ENCODE peak calls at places on chromosomes 4 and X, in nine cellular contexts. One of them, this sample, is unnamed.

GRCh38 chr4:25085621-25086020 is 54.9 kb upstream of the LGI2 start:
- DNase-seq in G401: peak; percentile 1
- DNase-seq in dorsolateral prefrontal cortex: no peak
- DNase-seq in AG08396: no peak
- DNase-seq in T-helper 17 cell: no peak
- DNase-seq in GM20000: no peak
- DNase-seq in dermis blood vessel endothelial cell: no peak
- DNase-seq in activated naive CD4-positive, alpha-beta T cell treated with anti-CD3 and anti-CD28 coated beads, Interleukin-2, amount 50 U/mL, for 16 hours: no peak
- DNase-seq in LNCaP clone FGC: no peak
- DNase-seq in this sample: peak; percentile 34

GRCh38 chr4:26008737-26009136 is 94.7 kb downstream of the SMIM20 start:
- DNase-seq in dermis blood vessel endothelial cell: no peak
- DNase-seq in T-helper 17 cell: no peak
- DNase-seq in activated naive CD4-positive, alpha-beta T cell treated with anti-CD3 and anti-CD28 coated beads, Interleukin-2, amount 50 U/mL, for 16 hours: no peak
- DNase-seq in AG08396: no peak
- DNase-seq in G401: no peak
- DNase-seq in LNCaP clone FGC: no peak
- DNase-seq in dorsolateral prefrontal cortex: no peak
- DNase-seq in GM20000: no peak
- DNase-seq in this sample: no peak

GRCh38 chr4:66169341-66169740 is 499.1 kb upstream of the EPHA5 start:
- DNase-seq in dorsolateral prefrontal cortex: no peak
- DNase-seq in AG08396: no peak
- DNase-seq in activated naive CD4-positive, alpha-beta T cell treated with anti-CD3 and anti-CD28 coated beads, Interleukin-2, amount 50 U/mL, for 16 hours: no peak
- DNase-seq in G401: no peak
- DNase-seq in GM20000: no peak
- DNase-seq in LNCaP clone FGC: no peak
- DNase-seq in dermis blood vessel endothelial cell: no peak
- DNase-seq in T-helper 17 cell: no peak
- DNase-seq in this sample: no peak

GRCh38 chr4:55175779-55176231 is 50.4 kb upstream of the KDR start:
- DNase-seq in dermis blood vessel endothelial cell: peak; percentile 74
- DNase-seq in AG08396: peak; percentile 53
- DNase-seq in G401: no peak
- DNase-seq in dorsolateral prefrontal cortex: no peak
- DNase-seq in activated naive CD4-positive, alpha-beta T cell treated with anti-CD3 and anti-CD28 coated beads, Interleukin-2, amount 50 U/mL, for 16 hours: no peak
- DNase-seq in T-helper 17 cell: no peak
- DNase-seq in GM20000: no peak
- DNase-seq in LNCaP clone FGC: no peak
- DNase-seq in this sample: no peak

GRCh38 chrX:16484338-16484737 is 165.6 kb upstream of the S100G start:
- DNase-seq in activated naive CD4-positive, alpha-beta T cell treated with anti-CD3 and anti-CD28 coated beads, Interleukin-2, amount 50 U/mL, for 16 hours: peak; percentile 39
- DNase-seq in dorsolateral prefrontal cortex: no peak
- DNase-seq in G401: no peak
- DNase-seq in LNCaP clone FGC: no peak
- DNase-seq in T-helper 17 cell: no peak
- DNase-seq in GM20000: no peak
- DNase-seq in AG08396: peak; percentile 71
- DNase-seq in dermis blood vessel endothelial cell: peak; percentile 88
- DNase-seq in this sample: peak; percentile 61

GRCh38 chrX:85590638-85591037 is 211.2 kb upstream of the POF1B start:
- DNase-seq in dermis blood vessel endothelial cell: no peak
- DNase-seq in GM20000: no peak
- DNase-seq in T-helper 17 cell: no peak
- DNase-seq in AG08396: no peak
- DNase-seq in LNCaP clone FGC: no peak
- DNase-seq in dorsolateral prefrontal cortex: no peak
- DNase-seq in activated naive CD4-positive, alpha-beta T cell treated with anti-CD3 and anti-CD28 coated beads, Interleukin-2, amount 50 U/mL, for 16 hours: no peak
- DNase-seq in G401: no peak
- DNase-seq in this sample: no peak

GRCh38 chr4:84597450-84597849 is 14.5 kb downstream of the CDS1 start:
- DNase-seq in AG08396: no peak
- DNase-seq in T-helper 17 cell: no peak
- DNase-seq in activated naive CD4-positive, alpha-beta T cell treated with anti-CD3 and anti-CD28 coated beads, Interleukin-2, amount 50 U/mL, for 16 hours: no peak
- DNase-seq in GM20000: no peak
- DNase-seq in LNCaP clone FGC: no peak
- DNase-seq in dermis blood vessel endothelial cell: no peak
- DNase-seq in dorsolateral prefrontal cortex: no peak
- DNase-seq in G401: no peak
- DNase-seq in this sample: no peak

GRCh38 chr4:84792366-84793301 is 173.9 kb downstream of the WDFY3 start:
- DNase-seq in dorsolateral prefrontal cortex: no peak
- DNase-seq in G401: no peak
- DNase-seq in LNCaP clone FGC: no peak
- DNase-seq in GM20000: no peak
- DNase-seq in AG08396: no peak
- DNase-seq in dermis blood vessel endothelial cell: no peak
- DNase-seq in T-helper 17 cell: no peak
- DNase-seq in activated naive CD4-positive, alpha-beta T cell treated with anti-CD3 and anti-CD28 coated beads, Interleukin-2, amount 50 U/mL, for 16 hours: no peak
- DNase-seq in this sample: no peak

GRCh38 chr4:70743728-70744127 is 22.0 kb downstream of the RUFY3 start:
- DNase-seq in activated naive CD4-positive, alpha-beta T cell treated with anti-CD3 and anti-CD28 coated beads, Interleukin-2, amount 50 U/mL, for 16 hours: no peak
- DNase-seq in GM20000: no peak
- DNase-seq in G401: no peak
- DNase-seq in dorsolateral prefrontal cortex: no peak
- DNase-seq in LNCaP clone FGC: no peak
- DNase-seq in T-helper 17 cell: no peak
- DNase-seq in AG08396: no peak
- DNase-seq in dermis blood vessel endothelial cell: no peak
- DNase-seq in this sample: no peak

GRCh38 chr4:151675366-151676060 is 85.3 kb downstream of the GATB start:
- DNase-seq in activated naive CD4-positive, alpha-beta T cell treated with anti-CD3 and anti-CD28 coated beads, Interleukin-2, amount 50 U/mL, for 16 hours: no peak
- DNase-seq in dermis blood vessel endothelial cell: no peak
- DNase-seq in GM20000: no peak
- DNase-seq in AG08396: no peak
- DNase-seq in T-helper 17 cell: no peak
- DNase-seq in G401: peak; percentile 41
- DNase-seq in dorsolateral prefrontal cortex: no peak
- DNase-seq in LNCaP clone FGC: no peak
- DNase-seq in this sample: peak; percentile 36

GRCh38 chrX:136586386-136586785 is 54.4 kb downstream of the VGLL1 start:
- DNase-seq in dorsolateral prefrontal cortex: no peak
- DNase-seq in GM20000: no peak
- DNase-seq in T-helper 17 cell: no peak
- DNase-seq in LNCaP clone FGC: no peak
- DNase-seq in dermis blood vessel endothelial cell: no peak
- DNase-seq in G401: no peak
- DNase-seq in AG08396: no peak
- DNase-seq in activated naive CD4-positive, alpha-beta T cell treated with anti-CD3 and anti-CD28 coated beads, Interleukin-2, amount 50 U/mL, for 16 hours: no peak
- DNase-seq in this sample: peak; percentile 4

GRCh38 chrX:129701624-129702069 is 37.1 kb upstream of the XPNPEP2 start:
- DNase-seq in LNCaP clone FGC: no peak
- DNase-seq in AG08396: no peak
- DNase-seq in T-helper 17 cell: no peak
- DNase-seq in activated naive CD4-positive, alpha-beta T cell treated with anti-CD3 and anti-CD28 coated beads, Interleukin-2, amount 50 U/mL, for 16 hours: no peak
- DNase-seq in dorsolateral prefrontal cortex: no peak
- DNase-seq in G401: peak; percentile 13
- DNase-seq in GM20000: no peak
- DNase-seq in dermis blood vessel endothelial cell: no peak
- DNase-seq in this sample: peak; percentile 7

GRCh38 chr4:7045961-7046921 is 3.1 kb downstream of the TADA2B start:
- DNase-seq in activated naive CD4-positive, alpha-beta T cell treated with anti-CD3 and anti-CD28 coated beads, Interleukin-2, amount 50 U/mL, for 16 hours: no peak
- DNase-seq in LNCaP clone FGC: no peak
- DNase-seq in GM20000: peak; percentile 72
- DNase-seq in dorsolateral prefrontal cortex: peak; percentile 26
- DNase-seq in AG08396: no peak
- DNase-seq in T-helper 17 cell: no peak
- DNase-seq in G401: no peak
- DNase-seq in dermis blood vessel endothelial cell: no peak
- DNase-seq in this sample: no peak

GRCh38 chr4:54683616-54684346 is 26.0 kb downstream of the KIT start:
- DNase-seq in activated naive CD4-positive, alpha-beta T cell treated with anti-CD3 and anti-CD28 coated beads, Interleukin-2, amount 50 U/mL, for 16 hours: peak; percentile 65
- DNase-seq in dermis blood vessel endothelial cell: peak; percentile 70
- DNase-seq in dorsolateral prefrontal cortex: no peak
- DNase-seq in G401: no peak
- DNase-seq in T-helper 17 cell: no peak
- DNase-seq in LNCaP clone FGC: no peak
- DNase-seq in GM20000: no peak
- DNase-seq in AG08396: no peak
- DNase-seq in this sample: peak; percentile 47

GRCh38 chr4:142645478-142646108 is 200.5 kb downstream of the INPP4B start:
- DNase-seq in AG08396: no peak
- DNase-seq in dorsolateral prefrontal cortex: no peak
- DNase-seq in activated naive CD4-positive, alpha-beta T cell treated with anti-CD3 and anti-CD28 coated beads, Interleukin-2, amount 50 U/mL, for 16 hours: no peak
- DNase-seq in LNCaP clone FGC: no peak
- DNase-seq in GM20000: no peak
- DNase-seq in dermis blood vessel endothelial cell: peak; percentile 15
- DNase-seq in G401: no peak
- DNase-seq in T-helper 17 cell: no peak
- DNase-seq in this sample: no peak

This sample was measured in pons.